ENCODE peak calls at places on chromosome 6, in ten cellular contexts. A is CD8-positive, alpha-beta T cell; Q is PC-9; L is GM23338; R is activated CD8-positive, alpha-beta T cell treated with anti-CD3 and anti-CD28 coated beads for 36 hours; N is erythroblast; Y is AML-193; D is stimulated activated CD4-positive, alpha-beta T cell treated with anti-CD3 and anti-CD28 coated beads, Interleukin-15, amount 100 ng/mL, for 1 hour; H is aorta; G is T-helper 2 cell. I is an unnamed sample.

GRCh38 chr6:165986647-165987482 is 180.8 kb downstream of the TBXT start:
- DNase-seq in G (no peak), D (no peak), R (no peak), A (no peak), Q (no peak), N (no peak), L (peak), Y (no peak), H (peak), I (no peak)

GRCh38 chr6:170162771-170163404 is 128.0 kb downstream of the DLL1 start:
- DNase-seq in D (no peak), G (no peak), Y (no peak), A (no peak), L (no peak), H (peak), N (no peak), Q (no peak), R (no peak), I (no peak)

GRCh38 chr6:132520953-132521352 is 8.0 kb upstream of the STX7 start:
- DNase-seq in G (no peak), H (no peak), N (no peak), R (no peak), L (no peak), D (no peak), Y (no peak), Q (no peak), A (no peak), I (no peak)

GRCh38 chr6:94121094-94121493 is 701.7 kb upstream of the EPHA7 start:
- DNase-seq in N (no peak), L (no peak), H (no peak), G (no peak), A (no peak), Y (no peak), D (no peak), Q (no peak), R (no peak), I (no peak)

GRCh38 chr6:163405412-163406309 is 8.9 kb upstream of the QKI start:
- DNase-seq in Q (no peak), L (peak), R (peak), D (no peak), Y (peak), H (no peak), N (peak), G (no peak), A (peak), I (peak)

GRCh38 chr6:85096976-85097375 is 332.6 kb upstream of the TBX18 start:
- DNase-seq in A (no peak), Y (no peak), D (no peak), N (no peak), H (no peak), R (no peak), L (no peak), Q (no peak), G (no peak), I (no peak)

GRCh38 chr6:72552938-72553337 is 68.9 kb upstream of the KCNQ5 start:
- DNase-seq in R (no peak), N (peak), Y (no peak), G (no peak), A (no peak), Q (no peak), L (no peak), H (no peak), D (no peak), I (no peak)

GRCh38 chr6:17472653-17473183 is 79.3 kb downstream of the CAP2 start:
- DNase-seq in Y (no peak), R (no peak), L (no peak), G (no peak), D (no peak), A (no peak), N (no peak), Q (no peak), H (no peak), I (no peak)

GRCh38 chr6:133855994-133856393 is 32.9 kb upstream of the TCF21 start:
- DNase-seq in H (no peak), A (no peak), R (no peak), Y (no peak), Q (no peak), L (peak), G (no peak), N (no peak), D (no peak), I (no peak)

GRCh38 chr6:160348552-160349441 is 619 bp downstream of the SLC22A3 start:
- DNase-seq in L (peak), H (no peak), R (peak), Y (no peak), A (no peak), G (no peak), D (no peak), Q (no peak), N (no peak), I (no peak)

GRCh38 chr6:128966934-128967333 is 84.0 kb downstream of the LAMA2 start:
- DNase-seq in H (no peak), L (peak), A (no peak), D (no peak), N (no peak), G (no peak), Q (no peak), Y (no peak), R (no peak), I (no peak)

GRCh38 chr6:163226836-163227485 is 187.6 kb upstream of the QKI start:
- DNase-seq in Y (no peak), N (no peak), D (no peak), A (no peak), H (no peak), G (no peak), R (no peak), Q (no peak), L (no peak), I (no peak)

GRCh38 chr6:157273756-157274088 is 49.6 kb downstream of the TMEM242 start:
- DNase-seq in N (peak), H (no peak), Y (peak), G (peak), R (peak), A (peak), L (peak), D (peak), Q (peak), I (peak)

GRCh38 chr6:121504227-121504626 is 68.8 kb downstream of the GJA1 start:
- DNase-seq in L (no peak), Y (peak), G (no peak), D (no peak), A (no peak), Q (no peak), H (no peak), R (no peak), N (no peak), I (no peak)

GRCh38 chr6:107489636-107490567 is at the start of gene SOBP:
- DNase-seq in R (peak), G (peak), D (no peak), H (peak), Y (no peak), Q (peak), A (peak), N (peak), L (peak), I (peak)

GRCh38 chr6:39861663-39862062 is 69.5 kb downstream of the DAAM2 start:
- DNase-seq in Y (no peak), R (no peak), G (no peak), H (no peak), A (no peak), N (no peak), D (no peak), Q (no peak), L (peak), I (no peak)

GRCh38 chr6:329888-330691 is 37.8 kb downstream of the DUSP22 start:
- DNase-seq in R (no peak), N (no peak), D (no peak), A (no peak), G (no peak), Y (no peak), L (peak), H (no peak), Q (no peak), I (no peak)

GRCh38 chr6:137879885-137880430 is 12.9 kb downstream of the TNFAIP3 start:
- DNase-seq in Q (no peak), A (no peak), H (no peak), Y (no peak), N (no peak), G (no peak), L (peak), R (no peak), D (no peak), I (no peak)

GRCh38 chr6:138101946-138102731 is 5.1 kb downstream of the PERP start:
- DNase-seq in Q (no peak), L (no peak), N (no peak), R (no peak), H (no peak), Y (no peak), A (no peak), D (no peak), G (no peak), I (no peak)

GRCh38 chr6:153301602-153302001 is 170.5 kb upstream of the RGS17 start:
- DNase-seq in D (no peak), G (no peak), Q (no peak), Y (no peak), N (no peak), H (no peak), A (no peak), R (no peak), L (peak), I (no peak)

GRCh38 chr6:26215200-26216014 is 128.2 kb downstream of the HFE start:
- DNase-seq in A (peak), L (peak), Q (no peak), Y (no peak), G (no peak), N (peak), R (peak), H (no peak), D (no peak), I (no peak)

GRCh38 chr6:148265058-148265457 is 77.6 kb upstream of the SASH1 start:
- DNase-seq in L (peak), R (no peak), Q (peak), N (no peak), Y (no peak), A (no peak), H (no peak), G (no peak), D (no peak), I (no peak)

GRCh38 chr6:3426091-3426780 is 30.6 kb downstream of the SLC22A23 start:
- DNase-seq in G (no peak), Y (no peak), Q (no peak), L (no peak), H (no peak), A (no peak), R (no peak), N (no peak), D (no peak), I (no peak)

GRCh38 chr6:168231393-168231957 is 88.1 kb downstream of the DACT2 start:
- DNase-seq in H (no peak), Y (no peak), R (no peak), L (no peak), Q (no peak), D (no peak), N (no peak), A (no peak), G (no peak), I (no peak)

GRCh38 chr6:118892248-118893094 is 1.5 kb upstream of the ASF1A start:
- DNase-seq in Q (no peak), H (no peak), A (no peak), L (no peak), D (no peak), R (no peak), G (no peak), Y (no peak), N (peak), I (no peak)

GRCh38 chr6:134031696-134032255 is 20.6 kb downstream of the SLC2A12 start:
- DNase-seq in Q (no peak), L (no peak), D (no peak), H (no peak), R (no peak), Y (no peak), N (no peak), A (no peak), G (no peak), I (no peak)

GRCh38 chr6:32153252-32153834 is 598 bp upstream of the PPT2 start:
- DNase-seq in Y (no peak), D (no peak), Q (peak), H (peak), A (peak), G (no peak), L (peak), R (peak), N (peak), I (no peak)

GRCh38 chr6:107353773-107354382 is 105.5 kb downstream of the PDSS2 start:
- DNase-seq in Y (no peak), Q (no peak), N (no peak), L (no peak), H (no peak), A (no peak), D (no peak), G (no peak), R (no peak), I (no peak)

GRCh38 chr6:44219053-44219814 is 2.5 kb downstream of the MYMX start:
- DNase-seq in H (peak), Y (peak), A (no peak), Q (peak), D (no peak), R (peak), N (peak), G (no peak), L (peak), I (peak)

GRCh38 chr6:48429610-48430009 is 318.6 kb upstream of the PTCHD4 start:
- DNase-seq in N (no peak), Y (no peak), L (no peak), H (no peak), G (no peak), Q (no peak), A (no peak), R (no peak), D (no peak), I (no peak)

GRCh38 chr6:116280161-116280959 is 630 bp upstream of the TSPYL1 start:
- DNase-seq in L (peak), Y (peak), Q (no peak), A (no peak), N (peak), D (no peak), H (no peak), G (no peak), R (no peak), I (no peak)

GRCh38 chr6:123811378-123811777 is 7.7 kb downstream of the NKAIN2 start:
- DNase-seq in N (no peak), D (no peak), Y (no peak), L (no peak), G (no peak), A (no peak), Q (no peak), H (no peak), R (no peak), I (no peak)

GRCh38 chr6:149150999-149151398 is 166.5 kb upstream of the TAB2 start:
- DNase-seq in R (peak), L (no peak), D (no peak), H (no peak), Q (no peak), N (no peak), G (no peak), A (no peak), Y (no peak), I (no peak)

GRCh38 chr6:15400572-15401004 is 154.7 kb downstream of the JARID2 start:
- DNase-seq in L (peak), A (peak), R (peak), H (peak), N (peak), G (no peak), Y (no peak), Q (no peak), D (no peak), I (peak)